ENCODE peak calls at places on chromosomes 4 and X, in ten cellular contexts. H, F, A, G, U, T, S, K, Z and N are unnamed samples.

GRCh38 chrX:54116391-54116790 is 66.7 kb downstream of the FAM120C start:
- DNase-seq in H (no peak), F (no peak), A (no peak), G (no peak), U (no peak), T (no peak), S (no peak), K (no peak), Z (no peak), N (no peak)

GRCh38 chrX:11588097-11588496 is 77.6 kb downstream of the ARHGAP6 start:
- DNase-seq in H (no peak), F (no peak), A (peak), G (no peak), U (no peak), T (no peak), S (no peak), K (no peak), Z (no peak), N (no peak)

GRCh38 chr4:70556856-70557255 is 35.2 kb upstream of the AMBN start:
- DNase-seq in H (no peak), F (no peak), A (no peak), G (peak), U (no peak), T (no peak), S (peak), K (no peak), Z (no peak), N (no peak)

GRCh38 chr4:112083587-112084347 is 61.5 kb upstream of the FAM241A start:
- DNase-seq in H (no peak), F (no peak), A (no peak), G (peak), U (no peak), T (no peak), S (peak), K (no peak), Z (no peak), N (peak)

GRCh38 chr4:8050555-8051206 is 107.9 kb downstream of the ABLIM2 start:
- DNase-seq in H (peak), F (peak), A (peak), G (peak), U (peak), T (peak), S (peak), K (no peak), Z (no peak), N (peak)

GRCh38 chr4:26050212-26050643 is 136.2 kb downstream of the SMIM20 start:
- DNase-seq in H (peak), F (peak), A (no peak), G (no peak), U (peak), T (peak), S (no peak), K (no peak), Z (no peak), N (no peak)

GRCh38 chrX:154131955-154132354 is 12.1 kb upstream of the OPN1LW start:
- DNase-seq in H (no peak), F (no peak), A (no peak), G (no peak), U (no peak), T (no peak), S (no peak), K (no peak), Z (no peak), N (no peak)

GRCh38 chrX:76555816-76556215 is 128.3 kb downstream of the MAGEE1 start:
- DNase-seq in H (no peak), F (no peak), A (peak), G (peak), U (no peak), T (no peak), S (peak), K (peak), Z (peak), N (peak)

GRCh38 chr4:187562345-187562744 is 433.2 kb upstream of the ZFP42 start:
- DNase-seq in H (no peak), F (no peak), A (no peak), G (no peak), U (no peak), T (no peak), S (no peak), K (no peak), Z (no peak), N (no peak)

GRCh38 chrX:17412692-17413091 is 37.7 kb downstream of the NHS start:
- DNase-seq in H (no peak), F (no peak), A (no peak), G (peak), U (no peak), T (no peak), S (peak), K (peak), Z (no peak), N (peak)

GRCh38 chr4:96739101-96739500 is 899.2 kb downstream of the PDHA2 start:
- DNase-seq in H (no peak), F (no peak), A (no peak), G (no peak), U (no peak), T (no peak), S (no peak), K (no peak), Z (no peak), N (peak)

GRCh38 chr4:159353422-159354116 is 250.7 kb downstream of the RAPGEF2 start:
- DNase-seq in H (no peak), F (no peak), A (no peak), G (no peak), U (no peak), T (no peak), S (no peak), K (no peak), Z (no peak), N (no peak)

GRCh38 chr4:32985256-32985655 is 2265.1 kb downstream of the PCDH7 start:
- DNase-seq in H (no peak), F (no peak), A (no peak), G (peak), U (no peak), T (no peak), S (no peak), K (no peak), Z (no peak), N (peak)

GRCh38 chrX:72041166-72041565 is 90.5 kb downstream of the RTL5 start:
- DNase-seq in H (no peak), F (no peak), A (no peak), G (no peak), U (peak), T (no peak), S (no peak), K (no peak), Z (no peak), N (no peak)

GRCh38 chr4:35725131-35725530 is 519.2 kb downstream of the ARAP2 start:
- DNase-seq in H (no peak), F (no peak), A (no peak), G (no peak), U (no peak), T (no peak), S (no peak), K (no peak), Z (no peak), N (no peak)

GRCh38 chr4:88792821-88793220 is 95.2 kb upstream of the NAP1L5 start:
- DNase-seq in H (no peak), F (no peak), A (no peak), G (peak), U (no peak), T (no peak), S (peak), K (no peak), Z (no peak), N (no peak)

GRCh38 chr4:2096073-2096609 is 37.0 kb downstream of the NAT8L start:
- DNase-seq in H (no peak), F (no peak), A (no peak), G (no peak), U (no peak), T (no peak), S (no peak), K (peak), Z (no peak), N (no peak)

GRCh38 chr4:122668241-122668640 is 47.4 kb upstream of the IL21 start:
- DNase-seq in H (no peak), F (no peak), A (no peak), G (no peak), U (no peak), T (no peak), S (peak), K (no peak), Z (no peak), N (peak)

GRCh38 chr4:22385615-22386014 is 130.3 kb downstream of the ADGRA3 start:
- DNase-seq in H (no peak), F (no peak), A (no peak), G (no peak), U (no peak), T (no peak), S (peak), K (peak), Z (no peak), N (peak)

GRCh38 chrX:48090123-48090522 is 18.7 kb upstream of the ZNF630 start:
- DNase-seq in H (no peak), F (no peak), A (no peak), G (no peak), U (no peak), T (no peak), S (no peak), K (no peak), Z (no peak), N (no peak)

GRCh38 chr4:104860227-104861123 is 286.2 kb upstream of the TET2 start:
- DNase-seq in H (peak), F (no peak), A (peak), G (peak), U (peak), T (peak), S (peak), K (peak), Z (peak), N (peak)

GRCh38 chr4:108571027-108571569 is 49.3 kb upstream of the RPL34 start:
- DNase-seq in H (no peak), F (no peak), A (no peak), G (peak), U (no peak), T (no peak), S (peak), K (no peak), Z (no peak), N (peak)

GRCh38 chr4:157992038-157992706 is 180.7 kb downstream of the GASK1B start:
- DNase-seq in H (no peak), F (no peak), A (peak), G (peak), U (no peak), T (no peak), S (peak), K (peak), Z (peak), N (peak)

GRCh38 chr4:10982305-10982704 is 297.7 kb upstream of the CLNK start:
- DNase-seq in H (no peak), F (no peak), A (no peak), G (no peak), U (no peak), T (no peak), S (no peak), K (no peak), Z (no peak), N (no peak)

GRCh38 chrX:311156-312129 is 7.2 kb downstream of the GTPBP6 start:
- DNase-seq in H (no peak), F (peak), A (no peak), G (no peak), U (peak), T (peak), S (no peak), K (no peak), Z (no peak), N (no peak)

GRCh38 chr4:3174371-3175338 is 74.3 kb upstream of the MSANTD1 start:
- DNase-seq in H (no peak), F (no peak), A (no peak), G (no peak), U (no peak), T (no peak), S (no peak), K (no peak), Z (no peak), N (no peak)

GRCh38 chr4:128635141-128635911 is 174.2 kb upstream of the JADE1 start:
- DNase-seq in H (peak), F (peak), A (peak), G (no peak), U (no peak), T (no peak), S (peak), K (no peak), Z (no peak), N (peak)

GRCh38 chr4:55866973-55867574 is 13.6 kb downstream of the EXOC1 start:
- DNase-seq in H (no peak), F (no peak), A (peak), G (peak), U (no peak), T (no peak), S (peak), K (peak), Z (peak), N (peak)

GRCh38 chr4:170875868-170876267 is 786.1 kb upstream of the AADAT start:
- DNase-seq in H (no peak), F (no peak), A (no peak), G (no peak), U (no peak), T (no peak), S (no peak), K (peak), Z (no peak), N (no peak)

GRCh38 chrX:148501121-148502066 is 977 bp downstream of the AFF2 start:
- DNase-seq in H (no peak), F (peak), A (no peak), G (no peak), U (no peak), T (no peak), S (no peak), K (no peak), Z (peak), N (no peak)

DNA sequence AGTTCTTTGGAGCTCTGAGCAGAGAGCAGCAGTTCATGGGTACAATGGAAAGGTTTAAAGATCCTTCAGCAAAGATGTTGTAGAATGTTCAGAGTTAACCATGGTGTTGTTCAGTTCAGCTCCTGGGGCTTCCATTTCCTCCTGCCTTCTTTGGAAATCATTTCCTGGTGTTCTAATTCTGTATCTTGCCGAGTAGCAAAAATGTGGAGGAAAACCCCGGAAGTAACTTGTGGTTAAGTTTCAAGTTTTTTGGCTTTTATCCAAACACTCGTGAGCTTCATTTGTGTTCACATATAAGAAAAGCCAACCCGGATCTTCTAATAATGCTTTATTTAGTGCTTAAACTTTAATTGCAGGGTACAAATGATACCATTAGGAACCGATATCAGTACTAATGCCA is 33.6 kb upstream of the ARX start:
- DNase-seq in H (no peak), F (no peak), A (peak), G (peak), U (no peak), T (no peak), S (no peak), K (no peak), Z (no peak), N (peak)
- H3K27ac ChIP-seq in H (no peak), F (no peak), A (no peak), G (no peak), U (no peak), T (no peak), S (no peak), K (no peak), Z (no peak), N (no peak)

DNA sequence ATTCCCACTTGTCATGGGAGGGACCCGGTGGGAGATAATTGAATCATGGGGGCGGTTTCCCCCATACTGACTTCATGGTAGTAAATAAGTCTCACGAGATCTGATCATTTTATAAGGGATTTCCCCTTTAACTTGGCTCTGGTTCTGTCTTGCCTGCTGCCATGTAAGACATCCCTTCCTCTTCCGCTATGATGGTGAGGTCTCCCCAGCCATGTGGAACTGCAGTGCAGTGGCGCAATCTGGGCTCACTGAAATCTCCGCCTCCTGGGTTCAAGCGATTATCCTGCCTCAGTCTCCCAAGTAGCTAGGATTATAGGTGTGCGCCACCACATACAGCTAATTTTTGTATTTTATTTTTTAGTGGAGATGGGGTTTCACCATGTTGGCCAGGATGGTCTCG is 2.9 kb downstream of the HPGDS start:
- DNase-seq in H (no peak), F (no peak), A (no peak), G (no peak), U (no peak), T (no peak), S (no peak), K (no peak), Z (no peak), N (no peak)
- H3K27ac ChIP-seq in H (no peak), F (no peak), A (no peak), G (no peak), U (no peak), T (no peak), S (no peak), K (no peak), Z (no peak), N (no peak)

GRCh38 chr4:94468093-94468492 is 16.4 kb downstream of the PDLIM5 start:
- DNase-seq in H (no peak), F (no peak), A (no peak), G (no peak), U (no peak), T (no peak), S (no peak), K (no peak), Z (no peak), N (no peak)
- H3K27ac ChIP-seq in H (no peak), F (no peak), A (no peak), G (no peak), U (no peak), T (peak), S (no peak), K (no peak), Z (no peak), N (no peak)

GRCh38 chrX:44020693-44021092 is 47.5 kb upstream of the NDP start:
- DNase-seq in H (no peak), F (no peak), A (no peak), G (no peak), U (no peak), T (no peak), S (no peak), K (no peak), Z (no peak), N (no peak)

GRCh38 chrX:44017726-44018125 is 44.5 kb upstream of the NDP start:
- DNase-seq in H (no peak), F (no peak), A (no peak), G (no peak), U (no peak), T (no peak), S (no peak), K (no peak), Z (no peak), N (no peak)

GRCh38 chrX:44016906-44017305 is 43.7 kb upstream of the NDP start:
- DNase-seq in H (no peak), F (no peak), A (no peak), G (no peak), U (no peak), T (no peak), S (no peak), K (no peak), Z (no peak), N (no peak)

GRCh38 chrX:44022964-44023363 is 49.8 kb upstream of the NDP start:
- DNase-seq in H (no peak), F (no peak), A (no peak), G (no peak), U (no peak), T (no peak), S (no peak), K (no peak), Z (no peak), N (no peak)

DNA sequence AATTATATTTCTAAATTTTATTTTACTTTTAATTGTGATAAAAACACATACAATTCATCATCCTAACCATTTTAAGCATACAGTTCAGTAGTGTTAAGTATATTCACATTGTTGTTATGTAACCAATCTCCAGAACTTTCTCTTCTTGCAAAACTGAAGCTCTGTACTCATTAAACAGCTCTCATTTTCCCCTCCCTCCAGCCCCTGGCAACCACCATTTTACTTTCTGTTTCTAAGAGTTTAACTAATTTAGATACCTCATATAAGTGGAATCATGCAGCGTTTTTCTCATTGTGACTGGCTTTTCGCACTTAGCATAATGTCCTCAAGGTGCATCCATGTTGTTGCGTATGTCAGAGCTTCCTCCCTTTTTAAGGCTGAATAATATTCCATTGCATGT is 46.7 kb upstream of the NDP start:
- DNase-seq in H (no peak), F (no peak), A (no peak), G (no peak), U (no peak), T (no peak), S (no peak), K (no peak), Z (no peak), N (no peak)
- H3K27ac ChIP-seq in H (no peak), F (no peak), A (no peak), G (no peak), U (no peak), T (no peak), S (no peak), K (no peak), Z (no peak), N (no peak)

GRCh38 chr4:6689506-6689960 is 4.1 kb upstream of the S100P start:
- DNase-seq in H (peak), F (no peak), A (no peak), G (no peak), U (no peak), T (no peak), S (no peak), K (no peak), Z (no peak), N (no peak)

GRCh38 chr4:6684656-6685055 is 9.0 kb upstream of the S100P start:
- DNase-seq in H (no peak), F (no peak), A (no peak), G (no peak), U (no peak), T (no peak), S (no peak), K (no peak), Z (no peak), N (no peak)

GRCh38 chr4:6686104-6686787 is 7.4 kb upstream of the S100P start:
- DNase-seq in H (no peak), F (no peak), A (no peak), G (no peak), U (no peak), T (no peak), S (no peak), K (no peak), Z (no peak), N (no peak)

GRCh38 chr4:6688879-6689505 is 4.7 kb upstream of the S100P start:
- DNase-seq in H (peak), F (peak), A (peak), G (peak), U (no peak), T (no peak), S (peak), K (peak), Z (no peak), N (peak)

DNA sequence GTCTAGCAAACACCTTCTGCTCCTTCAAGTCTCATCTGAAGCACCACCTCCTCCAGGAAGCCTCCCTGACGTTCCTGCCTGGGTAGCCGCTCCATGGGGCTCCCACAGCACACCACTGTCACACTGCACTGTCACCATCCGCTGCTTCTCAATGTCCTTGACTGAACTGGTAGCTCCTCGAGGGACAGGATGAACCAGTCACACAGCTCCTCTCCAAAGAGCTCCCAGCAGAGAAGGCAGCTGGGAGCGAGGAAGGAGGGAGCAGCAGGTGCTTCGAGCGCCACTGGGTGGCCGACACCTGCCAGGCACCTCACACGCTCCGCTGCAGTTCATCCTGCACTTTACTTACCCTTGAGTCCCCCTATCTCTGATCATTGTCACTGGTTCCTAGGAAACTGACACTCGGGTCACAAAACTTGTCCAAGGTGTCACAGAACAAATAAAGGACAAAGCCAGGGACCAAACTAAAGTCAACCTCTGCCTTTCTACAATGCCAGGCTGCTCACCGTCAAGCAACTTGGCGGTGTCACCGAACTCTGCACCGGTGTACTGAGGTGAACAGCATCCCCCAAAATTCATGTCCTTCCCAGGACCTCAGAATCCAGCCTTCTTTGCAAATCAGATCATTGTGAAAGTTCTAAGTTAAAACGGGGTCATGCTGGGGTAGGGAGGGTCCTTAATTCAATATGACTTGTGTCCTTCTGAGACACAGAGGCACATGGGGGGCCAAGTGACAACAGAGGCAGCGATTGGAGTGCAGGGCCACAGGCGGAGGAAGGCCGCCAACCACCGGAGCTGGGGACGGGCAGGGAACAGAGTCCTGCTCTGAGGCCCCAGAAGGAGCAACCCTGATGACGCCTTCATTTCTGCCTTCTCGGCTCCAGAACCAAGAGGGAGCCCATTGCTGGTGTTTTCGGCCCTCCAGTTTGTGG is 5.5 kb upstream of the S100P start:
- DNase-seq in H (no peak), F (no peak), A (no peak), G (no peak), U (no peak), T (no peak), S (no peak), K (no peak), Z (no peak), N (no peak)
- H3K27ac ChIP-seq in H (peak), F (no peak), A (peak), G (peak), U (peak), T (no peak), S (peak), K (peak), Z (no peak), N (no peak)

GRCh38 chr4:152961752-152962117 is 25.6 kb downstream of the FHDC1 start:
- DNase-seq in H (no peak), F (no peak), A (no peak), G (no peak), U (no peak), T (no peak), S (peak), K (no peak), Z (no peak), N (peak)
- H3K27ac ChIP-seq in H (no peak), F (no peak), A (no peak), G (no peak), U (no peak), T (peak), S (no peak), K (no peak), Z (no peak), N (no peak)